ENCODE peak calls at places on chromosomes 6 and 20, in eight cellular contexts. L is NCI-H1105, V is PC-9, A is AG08396, R is GM04504, C is Right ventricle myocardium superior, K is D341Med, Y is RKO. S is an unnamed sample.

GRCh38 chr6:161674930-161675523 is 401.2 kb upstream of the AGPAT4 start:
- DNase-seq in L (no peak), V (no peak), A (no peak), R (no peak), C (no peak), K (no peak), Y (no peak), S (no peak)

GRCh38 chr6:116444991-116445566 is 16.1 kb upstream of the CALHM6 start:
- DNase-seq in L (no peak), V (no peak), A (no peak), R (no peak), C (no peak), K (no peak), Y (no peak), S (no peak)

GRCh38 chr20:56624786-56625681 is 4.1 kb upstream of the TFAP2C start:
- DNase-seq in L (no peak), V (peak), A (no peak), R (no peak), C (no peak), K (no peak), Y (no peak), S (no peak)

GRCh38 chr6:6524951-6525350 is 63.6 kb upstream of the LY86 start:
- DNase-seq in L (no peak), V (no peak), A (no peak), R (no peak), C (no peak), K (no peak), Y (no peak), S (no peak)

GRCh38 chr6:5752282-5752681 is 254.4 kb downstream of the NRN1 start:
- DNase-seq in L (no peak), V (no peak), A (no peak), R (peak), C (no peak), K (peak), Y (peak), S (no peak)

GRCh38 chr6:128493877-128494276 is 26.5 kb downstream of the PTPRK start:
- DNase-seq in L (no peak), V (no peak), A (no peak), R (no peak), C (no peak), K (no peak), Y (no peak), S (no peak)

GRCh38 chr6:27332692-27333641 is 20.9 kb upstream of the POM121L2 start:
- DNase-seq in L (peak), V (peak), A (peak), R (no peak), C (no peak), K (peak), Y (peak), S (peak)

GRCh38 chr6:159981171-159981571 is 12.3 kb downstream of the IGF2R start:
- DNase-seq in L (no peak), V (no peak), A (no peak), R (no peak), C (no peak), K (no peak), Y (no peak), S (no peak)

GRCh38 chr6:101401792-101402617 is 8.5 kb downstream of the GRIK2 start:
- DNase-seq in L (peak), V (no peak), A (no peak), R (no peak), C (no peak), K (no peak), Y (no peak), S (no peak)

GRCh38 chr6:106509420-106510089 is 119.7 kb downstream of the RTN4IP1 start:
- DNase-seq in L (no peak), V (no peak), A (no peak), R (no peak), C (no peak), K (no peak), Y (no peak), S (no peak)

GRCh38 chr6:170146640-170147039 is 144.2 kb downstream of the DLL1 start:
- DNase-seq in L (no peak), V (no peak), A (no peak), R (no peak), C (no peak), K (no peak), Y (no peak), S (no peak)

GRCh38 chr6:117906905-117907599 is at the start of gene SLC35F1:
- DNase-seq in L (peak), V (no peak), A (peak), R (no peak), C (peak), K (peak), Y (no peak), S (no peak)

GRCh38 chr20:58571341-58571941 is 56.2 kb upstream of the APCDD1L start:
- DNase-seq in L (no peak), V (no peak), A (no peak), R (no peak), C (no peak), K (no peak), Y (no peak), S (no peak)

S was measured in BJ.